ENCODE peak calls at places on chromosomes 1 and 21, in six cellular contexts. S is stimulated activated CD4-positive, alpha-beta T cell treated with anti-CD3 and anti-CD28 coated beads, Interleukin-12 subunit alpha, Interleukin-12 subunit beta, amount 100 ng/mL, for 48 hours; N is cardiac fibroblast; Z is mammary epithelial cell; L is effector CD4-positive, alpha-beta T cell; K is activated CD4-positive, alpha-beta T cell treated with anti-CD3 and anti-CD28 coated beads, Interleukin-2, amount 50 U/mL, for 1 hour. Q is an unnamed sample.

GRCh38 chr1:20439282-20439681 is 46.7 kb downstream of the CAMK2N1 start:
- DNase-seq in S (no peak), N (peak; percentile 49), Z (peak; percentile 25), L (no peak), K (no peak), Q (peak; percentile 39)

GRCh38 chr1:195617157-195617556 is 991.1 kb downstream of the KCNT2 start:
- DNase-seq in S (no peak), N (no peak), Z (no peak), L (no peak), K (no peak), Q (no peak)

GRCh38 chr1:244406337-244406736 is 45.4 kb downstream of the ADSS2 start:
- DNase-seq in S (no peak), N (no peak), Z (no peak), L (no peak), K (no peak), Q (no peak)

GRCh38 chr1:36089393-36090121 is 865 bp downstream of the ADPRS start:
- DNase-seq in S (no peak), N (peak; percentile 52), Z (peak; percentile 46), L (no peak), K (no peak), Q (peak; percentile 36)

GRCh38 chr1:6317101-6317760 is 56.3 kb upstream of the GPR153 start:
- DNase-seq in S (no peak), N (peak; percentile 53), Z (peak; percentile 11), L (no peak), K (no peak), Q (no peak)

GRCh38 chr1:6998267-6998666 is 213.0 kb downstream of the CAMTA1 start:
- DNase-seq in S (no peak), N (no peak), Z (no peak), L (no peak), K (no peak), Q (no peak)

GRCh38 chr1:160096491-160097116 is 1.8 kb downstream of the IGSF8 start:
- DNase-seq in S (no peak), N (peak; percentile 41), Z (peak; percentile 78), L (no peak), K (no peak), Q (peak; percentile 70)

GRCh38 chr1:179706339-179706941 is 36.7 kb upstream of the FAM163A start:
- DNase-seq in S (peak; percentile 56), N (peak; percentile 80), Z (peak; percentile 32), L (peak; percentile 48), K (peak; percentile 61), Q (peak; percentile 54)

GRCh38 chr1:108057536-108057935 is 92.6 kb upstream of the VAV3 start:
- DNase-seq in S (no peak), N (peak; percentile 44), Z (peak; percentile 20), L (no peak), K (no peak), Q (no peak)

GRCh38 chr1:64228181-64228957 is 24.9 kb downstream of the UBE2U start:
- DNase-seq in S (no peak), N (peak; percentile 83), Z (peak; percentile 56), L (no peak), K (no peak), Q (no peak)

GRCh38 chr1:160244209-160244608 is 18.1 kb downstream of the DCAF8 start:
- DNase-seq in S (no peak), N (no peak), Z (no peak), L (no peak), K (no peak), Q (no peak)

GRCh38 chr1:98053471-98054366 is 132.9 kb upstream of the DPYD start:
- DNase-seq in S (peak; percentile 45), N (peak; percentile 78), Z (peak; percentile 36), L (peak; percentile 34), K (peak; percentile 49), Q (peak; percentile 50)

GRCh38 chr21:15221799-15222386 is 157.1 kb upstream of the NRIP1 start:
- DNase-seq in S (no peak), N (peak; percentile 93), Z (peak; percentile 96), L (no peak), K (no peak), Q (peak; percentile 87)

GRCh38 chr1:189811960-189812359 is 665.7 kb downstream of the BRINP3 start:
- DNase-seq in S (no peak), N (no peak), Z (no peak), L (no peak), K (no peak), Q (no peak)

Q was measured in RWPE1.